ENCODE peak calls at places on chromosome 4, in six cellular contexts. S, G, D, P, F and I are unnamed samples.

GRCh38 chr4:7761720-7762119 is 177.9 kb downstream of the AFAP1 start:
- DNase-seq in P (peak), F (peak), D (peak), S (no peak), G (peak), I (no peak)

GRCh38 chr4:89123418-89123817 is 12.1 kb downstream of the TIGD2 start:
- DNase-seq in P (no peak), G (no peak), S (peak), D (no peak), F (no peak), I (no peak)

GRCh38 chr4:186203391-186203802 is 12.0 kb downstream of the CYP4V2 start:
- DNase-seq in G (peak), F (no peak), S (no peak), D (no peak), P (no peak), I (no peak)

GRCh38 chr4:118905546-118905945 is 16.9 kb downstream of the SYNPO2 start:
- DNase-seq in S (no peak), P (no peak), G (no peak), F (no peak), D (no peak), I (no peak)

GRCh38 chr4:2799971-2800690 is 7.2 kb downstream of the SH3BP2 start:
- DNase-seq in P (no peak), F (no peak), D (no peak), S (no peak), G (no peak), I (no peak)

GRCh38 chr4:76458829-76459228 is 23.8 kb downstream of the SHROOM3 start:
- DNase-seq in F (peak), D (peak), G (no peak), S (no peak), P (no peak), I (no peak)

GRCh38 chr4:99806545-99806944 is 10.1 kb upstream of the DAPP1 start:
- DNase-seq in D (peak), G (no peak), P (no peak), S (no peak), F (no peak), I (no peak)

GRCh38 chr4:143882892-143883291 is 22.5 kb downstream of the GYPE start:
- DNase-seq in F (no peak), G (no peak), S (no peak), D (no peak), P (no peak), I (no peak)

GRCh38 chr4:141899541-141899940 is 263.2 kb downstream of the IL15 start:
- DNase-seq in S (no peak), F (no peak), G (no peak), P (no peak), D (no peak), I (no peak)

GRCh38 chr4:111883557-111883999 is 261.7 kb upstream of the FAM241A start:
- DNase-seq in G (no peak), F (no peak), D (peak), S (no peak), P (no peak), I (peak)

GRCh38 chr4:119744580-119744979 is 116.0 kb upstream of the PDE5A start:
- DNase-seq in G (no peak), F (no peak), S (no peak), P (no peak), D (no peak), I (no peak)

GRCh38 chr4:167622481-167623240 is 388.4 kb upstream of the SPOCK3 start:
- DNase-seq in G (peak), F (peak), S (peak), P (no peak), D (peak), I (peak)

GRCh38 chr4:141346144-141346543 is 125.4 kb downstream of the ZNF330 start:
- DNase-seq in P (peak), D (no peak), G (peak), S (peak), F (no peak), I (no peak)

GRCh38 chr4:170672571-170672970 is 582.8 kb upstream of the AADAT start:
- DNase-seq in D (no peak), S (peak), F (no peak), G (no peak), P (no peak), I (no peak)

GRCh38 chr4:133148690-133149363 is at the start of gene PCDH10:
- DNase-seq in F (peak), P (peak), S (peak), G (peak), D (peak), I (peak)

GRCh38 chr4:150243932-150244331 is 165.7 kb downstream of the DCLK2 start:
- DNase-seq in D (no peak), P (no peak), S (no peak), G (no peak), F (no peak), I (no peak)

GRCh38 chr4:94063084-94063483 is 144.6 kb upstream of the SMARCAD1 start:
- DNase-seq in S (no peak), D (no peak), F (no peak), G (no peak), P (no peak), I (no peak)

GRCh38 chr4:94068712-94069111 is 139.0 kb upstream of the SMARCAD1 start:
- DNase-seq in F (no peak), S (no peak), D (no peak), G (no peak), P (no peak), I (no peak)
- H3K4me3 ChIP-seq in F (no peak), S (no peak), D (no peak), G (no peak), P (no peak), I (no peak)

GRCh38 chr4:105306158-105306781 is 159.6 kb downstream of the TET2 start:
- DNase-seq in F (no peak), S (peak), G (no peak), P (no peak), D (no peak), I (no peak)

GRCh38 chr4:105305019-105305836 is 158.6 kb downstream of the TET2 start:
- DNase-seq in S (no peak), D (no peak), F (no peak), G (no peak), P (no peak), I (no peak)

GRCh38 chr4:105306820-105307219 is 160.1 kb downstream of the TET2 start:
- DNase-seq in S (no peak), F (no peak), D (no peak), P (no peak), G (no peak), I (no peak)

GRCh38 chr4:105304085-105304484 is 157.4 kb downstream of the TET2 start:
- DNase-seq in G (no peak), S (no peak), F (no peak), D (no peak), P (no peak), I (no peak)
- H3K4me3 ChIP-seq in G (no peak), S (no peak), F (no peak), D (no peak), P (no peak), I (no peak)

DNA sequence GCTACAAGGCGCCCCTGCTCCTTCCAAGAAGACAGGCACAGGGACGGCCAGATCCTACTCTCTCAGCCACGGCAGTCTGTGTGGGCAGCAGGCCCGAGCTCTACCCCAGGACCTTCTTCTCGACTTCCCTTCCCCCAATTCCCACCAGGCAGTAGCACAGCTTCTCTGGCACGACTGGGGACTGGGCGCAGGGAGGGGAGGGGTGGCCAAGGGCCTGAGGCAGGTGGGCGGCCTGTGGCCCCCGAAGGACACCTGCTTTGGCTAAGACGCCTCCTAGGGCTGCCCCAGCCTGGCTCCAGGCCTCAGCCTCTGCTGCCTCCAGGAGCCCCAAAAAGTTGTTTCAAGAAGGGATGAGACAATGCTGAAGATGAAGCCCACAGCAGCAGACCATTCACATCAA is 24.2 kb upstream of the IRF2 start:
- DNase-seq in P (no peak), F (no peak), D (no peak), G (no peak), S (no peak), I (no peak)
- H3K4me3 ChIP-seq in P (no peak), F (no peak), D (no peak), G (no peak), S (no peak), I (no peak)

GRCh38 chr4:15385928-15386327 is 41.9 kb upstream of the C1QTNF7 start:
- DNase-seq in S (no peak), D (no peak), F (no peak), P (no peak), G (no peak), I (no peak)
- H3K4me3 ChIP-seq in S (no peak), D (no peak), F (no peak), P (no peak), G (no peak), I (no peak)

GRCh38 chr4:138945401-138945800 is 70.2 kb upstream of the NOCT start:
- DNase-seq in G (no peak), F (no peak), P (no peak), S (peak), D (no peak), I (no peak)
- H3K4me3 ChIP-seq in G (no peak), F (no peak), P (no peak), S (no peak), D (no peak), I (no peak)

GRCh38 chr4:37827802-37828321 is 1.4 kb downstream of the PGM2 start:
- DNase-seq in P (no peak), D (no peak), G (no peak), S (no peak), F (peak), I (no peak)
- H3K4me3 ChIP-seq in P (peak), D (peak), G (peak), S (peak), F (no peak), I (peak)

GRCh38 chr4:13535708-13536361 is 8.5 kb downstream of the NKX3-2 start:
- DNase-seq in S (no peak), G (no peak), F (no peak), D (peak), P (no peak), I (no peak)
- H3K4me3 ChIP-seq in S (no peak), G (no peak), F (no peak), D (no peak), P (no peak), I (no peak)

GRCh38 chr4:8860892-8861575 is 10.6 kb downstream of the HMX1 start:
- DNase-seq in F (no peak), G (no peak), S (no peak), P (no peak), D (peak), I (no peak)
- H3K4me3 ChIP-seq in F (no peak), G (no peak), S (no peak), P (no peak), D (peak), I (no peak)